ENCODE peak calls at places on chromosomes 3 and 15, in eight cellular contexts. E is C1 segment of cervical spinal cord, Q is GDM1, D is NCI-H69, C is NB4, U is T-helper 17 cell, W is posterior vena cava, F is tibial nerve. O is an unnamed sample.

GRCh38 chr3:59192473-59192872 is 142.6 kb upstream of the CFAP20DC start:
- DNase-seq in C (no peak), U (no peak), W (no peak), Q (no peak), E (no peak), F (no peak), D (no peak), O (no peak)

GRCh38 chr3:89104499-89104898 is 2.9 kb upstream of the EPHA3 start:
- DNase-seq in Q (no peak), D (no peak), F (no peak), W (no peak), E (no peak), C (no peak), U (no peak), O (no peak)

GRCh38 chr3:81929697-81930096 is 168.3 kb upstream of the GBE1 start:
- DNase-seq in F (peak), E (no peak), D (peak), U (no peak), W (no peak), C (no peak), Q (no peak), O (no peak)

GRCh38 chr3:45972534-45973402 is 22.9 kb downstream of the FYCO1 start:
- DNase-seq in F (no peak), C (peak), D (no peak), U (no peak), Q (peak), W (no peak), E (no peak), O (no peak)

GRCh38 chr15:31606261-31606669 is 279.6 kb downstream of the KLF13 start:
- DNase-seq in W (no peak), F (no peak), D (no peak), U (no peak), Q (no peak), C (no peak), E (no peak), O (no peak)

GRCh38 chr3:129022114-129022994 is 21.2 kb downstream of the EFCC1 start:
- DNase-seq in D (no peak), F (peak), U (no peak), E (no peak), W (peak), C (no peak), Q (no peak), O (no peak)

GRCh38 chr15:58387130-58387529 is 44.7 kb upstream of the LIPC start:
- DNase-seq in F (no peak), C (no peak), D (no peak), U (no peak), E (no peak), W (no peak), Q (no peak), O (no peak)

GRCh38 chr3:126546013-126546412 is 12.7 kb downstream of the C3orf22 start:
- DNase-seq in E (no peak), Q (no peak), U (peak), W (peak), D (no peak), F (no peak), C (no peak), O (peak)

GRCh38 chr3:14374444-14374883 is 27.9 kb upstream of the SLC6A6 start:
- DNase-seq in Q (no peak), W (no peak), F (no peak), D (no peak), U (no peak), E (no peak), C (no peak), O (no peak)

GRCh38 chr3:143601738-143602480 is 246.4 kb downstream of the SLC9A9 start:
- DNase-seq in U (no peak), Q (no peak), W (no peak), D (no peak), F (peak), C (no peak), E (no peak), O (no peak)

GRCh38 chr15:65377105-65377975 is 462 bp downstream of the IGDCC3 start:
- DNase-seq in D (peak), F (no peak), E (peak), U (no peak), Q (no peak), C (peak), W (peak), O (no peak)

GRCh38 chr3:194091141-194091540 is 44.8 kb upstream of the HES1 start:
- DNase-seq in C (peak), U (no peak), F (no peak), W (no peak), E (no peak), Q (no peak), D (peak), O (no peak)

GRCh38 chr15:81297147-81297572 is 26.8 kb downstream of the STARD5 start:
- DNase-seq in Q (no peak), W (no peak), D (no peak), U (no peak), E (no peak), F (no peak), C (no peak), O (no peak)

GRCh38 chr3:60147249-60147648 is 1097.4 kb upstream of the CFAP20DC start:
- DNase-seq in W (no peak), Q (no peak), C (no peak), D (no peak), U (no peak), F (no peak), E (no peak), O (no peak)

GRCh38 chr15:60426870-60427528 is 29.2 kb upstream of the ANXA2 start:
- DNase-seq in E (no peak), W (no peak), F (no peak), C (no peak), D (no peak), U (no peak), Q (no peak), O (no peak)

GRCh38 chr3:31539275-31539674 is 6.5 kb downstream of the STT3B start:
- DNase-seq in D (no peak), C (no peak), E (no peak), F (no peak), Q (no peak), W (no peak), U (no peak), O (no peak)

GRCh38 chr3:148232409-148232808 is 465.3 kb upstream of the AGTR1 start:
- DNase-seq in D (no peak), E (no peak), Q (no peak), U (no peak), W (no peak), F (no peak), C (no peak), O (no peak)

GRCh38 chr3:42216820-42217416 is 49.1 kb downstream of the CCK start:
- DNase-seq in F (no peak), C (no peak), Q (no peak), W (no peak), D (no peak), U (no peak), E (no peak), O (no peak)

GRCh38 chr3:71244153-71245051 is 339.1 kb downstream of the FOXP1 start:
- DNase-seq in D (no peak), W (no peak), E (no peak), U (no peak), F (no peak), C (no peak), Q (no peak), O (no peak)

GRCh38 chr3:12478326-12478725 is 6.0 kb upstream of the TSEN2 start:
- DNase-seq in D (no peak), U (no peak), C (no peak), E (no peak), W (no peak), F (no peak), Q (no peak), O (no peak)

GRCh38 chr15:87866961-87867360 is 389.6 kb downstream of the NTRK3 start:
- DNase-seq in E (no peak), F (no peak), Q (no peak), D (no peak), U (no peak), C (no peak), W (no peak), O (no peak)

GRCh38 chr15:60218256-60218655 is 179.5 kb downstream of the ANXA2 start:
- DNase-seq in W (no peak), Q (no peak), C (no peak), D (no peak), U (no peak), F (no peak), E (no peak), O (no peak)

GRCh38 chr3:138946554-138947302 is at the start of the genes FOXL2 and FOXL2NB:
- DNase-seq in F (no peak), W (no peak), U (no peak), C (peak), D (peak), E (no peak), Q (no peak), O (peak)

GRCh38 chr3:65915477-65915876 is 123.2 kb downstream of the MAGI1 start:
- DNase-seq in Q (no peak), W (no peak), F (no peak), U (no peak), C (no peak), D (no peak), E (no peak), O (no peak)

GRCh38 chr15:99118801-99119546 is 14.1 kb downstream of the SYNM start:
- DNase-seq in D (no peak), U (no peak), W (peak), F (no peak), C (no peak), Q (no peak), E (no peak), O (no peak)

GRCh38 chr15:99174989-99175388 is 70.1 kb downstream of the SYNM start:
- DNase-seq in F (no peak), D (no peak), U (no peak), Q (no peak), E (no peak), C (no peak), W (no peak), O (no peak)

GRCh38 chr15:41866872-41867579 is 26.8 kb downstream of the SPTBN5 start:
- DNase-seq in U (no peak), D (no peak), C (no peak), E (no peak), W (no peak), Q (no peak), F (no peak), O (no peak)

GRCh38 chr15:77064539-77065308 is 6.2 kb downstream of the TSPAN3 start:
- DNase-seq in Q (no peak), E (no peak), C (peak), W (no peak), U (no peak), F (no peak), D (no peak), O (no peak)

GRCh38 chr3:185583925-185584324 is 2.2 kb upstream of the SENP2 start:
- DNase-seq in W (no peak), Q (no peak), F (no peak), U (no peak), D (peak), E (no peak), C (no peak), O (no peak)